ENCODE peak calls at places on chromosomes 13 and 19, in four cellular contexts. One of them, this sample, is unnamed.

GRCh38 chr13:61954092-61954491 is 538.4 kb upstream of the PCDH20 start:
- DNase-seq in breast epithelium: no peak
- DNase-seq in testis: no peak
- DNase-seq in NB4: peak
- DNase-seq in this sample: no peak

GRCh38 chr19:14476663-14477401 is 1.7 kb upstream of the PTGER1 start:
- DNase-seq in breast epithelium: no peak
- DNase-seq in testis: no peak
- DNase-seq in NB4: peak
- DNase-seq in this sample: peak

GRCh38 chr13:24615911-24616472 is 64.2 kb upstream of the ATP12A start:
- DNase-seq in breast epithelium: no peak
- DNase-seq in NB4: no peak
- DNase-seq in testis: no peak
- DNase-seq in this sample: no peak

GRCh38 chr19:15432018-15432494 is 13.3 kb upstream of the AKAP8L start:
- DNase-seq in breast epithelium: no peak
- DNase-seq in NB4: no peak
- DNase-seq in testis: no peak
- DNase-seq in this sample: no peak

GRCh38 chr13:91381371-91381770 is 17.1 kb upstream of the GPC5 start:
- DNase-seq in breast epithelium: no peak
- DNase-seq in testis: peak
- DNase-seq in NB4: peak
- DNase-seq in this sample: no peak

GRCh38 chr13:102556806-102557205 is 40.0 kb upstream of the TPP2 start:
- DNase-seq in breast epithelium: no peak
- DNase-seq in testis: no peak
- DNase-seq in NB4: no peak
- DNase-seq in this sample: no peak

GRCh38 chr13:19587635-19588300 is 26.4 kb upstream of the TPTE2 start:
- DNase-seq in testis: peak
- DNase-seq in breast epithelium: no peak
- DNase-seq in NB4: peak
- DNase-seq in this sample: no peak

GRCh38 chr19:40231057-40231456 is 4.6 kb upstream of the CCNP start:
- DNase-seq in breast epithelium: no peak
- DNase-seq in NB4: no peak
- DNase-seq in testis: no peak
- DNase-seq in this sample: no peak

GRCh38 chr13:102580552-102581169 is 16.1 kb upstream of the TPP2 start:
- DNase-seq in breast epithelium: no peak
- DNase-seq in NB4: peak
- DNase-seq in testis: peak
- DNase-seq in this sample: peak

GRCh38 chr19:5006201-5006600 is 37.3 kb downstream of the KDM4B start:
- DNase-seq in breast epithelium: no peak
- DNase-seq in testis: no peak
- DNase-seq in NB4: peak
- DNase-seq in this sample: no peak

GRCh38 chr13:44629465-44630183 is 53.5 kb upstream of the TSC22D1 start:
- DNase-seq in testis: no peak
- DNase-seq in NB4: no peak
- DNase-seq in breast epithelium: no peak
- DNase-seq in this sample: no peak

GRCh38 chr19:52270266-52270885 is 989 bp downstream of the ZNF766 start:
- DNase-seq in NB4: peak
- DNase-seq in testis: no peak
- DNase-seq in breast epithelium: no peak
- DNase-seq in this sample: no peak

GRCh38 chr19:20038358-20039202 is 725 bp downstream of the ZNF682 start:
- DNase-seq in NB4: peak
- DNase-seq in testis: no peak
- DNase-seq in breast epithelium: no peak
- DNase-seq in this sample: no peak

GRCh38 chr19:45767410-45767880 is 1.6 kb downstream of the SIX5 start:
- DNase-seq in testis: peak
- DNase-seq in NB4: peak
- DNase-seq in breast epithelium: peak
- DNase-seq in this sample: peak

GRCh38 chr13:33331962-33332361 is 46.4 kb upstream of the STARD13 start:
- DNase-seq in breast epithelium: no peak
- DNase-seq in NB4: no peak
- DNase-seq in testis: no peak
- DNase-seq in this sample: no peak

GRCh38 chr19:5624154-5624663 is 1.3 kb downstream of the SAFB start:
- DNase-seq in NB4: peak
- DNase-seq in breast epithelium: peak
- DNase-seq in testis: peak
- DNase-seq in this sample: peak

GRCh38 chr13:80262051-80262695 is 78.8 kb downstream of the SPRY2 start:
- DNase-seq in breast epithelium: no peak
- DNase-seq in testis: no peak
- DNase-seq in NB4: peak
- DNase-seq in this sample: no peak

DNA sequence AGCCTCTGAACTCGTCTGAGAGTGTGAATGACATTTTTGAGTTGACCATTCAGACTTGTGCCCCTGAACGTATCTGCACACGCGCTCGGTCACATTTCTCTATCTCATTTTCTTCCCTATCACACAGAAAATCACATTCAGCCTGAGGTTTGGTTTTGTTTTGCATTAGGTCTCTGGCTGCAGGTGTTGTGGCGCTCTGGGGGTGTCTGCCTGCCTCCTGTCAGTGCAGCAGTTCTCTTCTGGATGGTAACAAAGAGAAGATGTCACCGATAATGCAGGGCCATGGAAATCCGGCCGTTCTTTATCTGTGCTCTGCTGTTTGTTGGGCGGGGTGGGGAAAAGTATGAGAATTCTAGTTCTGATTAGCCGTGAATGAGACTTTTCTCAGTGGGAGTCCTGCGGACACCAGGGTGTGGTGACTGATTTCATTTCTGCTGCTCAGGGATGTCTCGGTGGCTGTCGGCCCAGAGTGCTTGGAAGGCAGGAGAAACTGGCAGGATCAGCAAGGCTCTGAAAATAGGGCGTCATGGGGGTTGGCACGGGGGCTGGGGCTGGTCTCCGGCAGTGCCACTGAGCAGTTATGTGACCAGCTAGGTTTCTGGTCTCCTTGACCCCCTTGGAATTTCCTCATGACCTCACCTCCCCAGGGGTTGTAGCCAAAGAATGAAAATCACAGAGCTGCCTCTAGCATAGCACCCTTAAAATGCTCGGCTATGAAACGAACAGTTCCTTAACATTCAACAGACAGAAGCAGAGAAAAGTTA is 5.1 kb downstream of the RNF113B start:
- DNase-seq in NB4: no peak
- DNase-seq in breast epithelium: no peak
- DNase-seq in testis: peak
- DNase-seq in this sample: peak
- TF ChIP-seq POLR2A in NB4: no peak
- TF ChIP-seq POLR2A in breast epithelium: no peak
- TF ChIP-seq POLR2A in testis: no peak
- TF ChIP-seq POLR2A in this sample: no peak

GRCh38 chr19:41888926-41889325 is 5.9 kb downstream of the ARHGEF1 start:
- DNase-seq in testis: no peak
- DNase-seq in breast epithelium: no peak
- DNase-seq in NB4: no peak
- DNase-seq in this sample: no peak

GRCh38 chr19:41886761-41887710 is 4.1 kb downstream of the ARHGEF1 start:
- DNase-seq in testis: no peak
- DNase-seq in NB4: peak
- DNase-seq in breast epithelium: no peak
- DNase-seq in this sample: no peak

GRCh38 chr19:41889896-41890295 is 6.9 kb downstream of the ARHGEF1 start:
- DNase-seq in testis: no peak
- DNase-seq in breast epithelium: no peak
- DNase-seq in NB4: no peak
- DNase-seq in this sample: no peak

GRCh38 chr19:41883821-41884733 is 1.1 kb downstream of the ARHGEF1 start:
- DNase-seq in testis: peak
- DNase-seq in NB4: peak
- DNase-seq in breast epithelium: peak
- DNase-seq in this sample: peak

GRCh38 chr19:41887711-41888382 is 4.9 kb downstream of the ARHGEF1 start:
- DNase-seq in testis: no peak
- DNase-seq in NB4: peak
- DNase-seq in breast epithelium: no peak
- DNase-seq in this sample: no peak
- TF ChIP-seq CTCF in testis: no peak
- TF ChIP-seq CTCF in NB4: no peak
- TF ChIP-seq CTCF in breast epithelium: no peak
- TF ChIP-seq CTCF in this sample: no peak

DNA sequence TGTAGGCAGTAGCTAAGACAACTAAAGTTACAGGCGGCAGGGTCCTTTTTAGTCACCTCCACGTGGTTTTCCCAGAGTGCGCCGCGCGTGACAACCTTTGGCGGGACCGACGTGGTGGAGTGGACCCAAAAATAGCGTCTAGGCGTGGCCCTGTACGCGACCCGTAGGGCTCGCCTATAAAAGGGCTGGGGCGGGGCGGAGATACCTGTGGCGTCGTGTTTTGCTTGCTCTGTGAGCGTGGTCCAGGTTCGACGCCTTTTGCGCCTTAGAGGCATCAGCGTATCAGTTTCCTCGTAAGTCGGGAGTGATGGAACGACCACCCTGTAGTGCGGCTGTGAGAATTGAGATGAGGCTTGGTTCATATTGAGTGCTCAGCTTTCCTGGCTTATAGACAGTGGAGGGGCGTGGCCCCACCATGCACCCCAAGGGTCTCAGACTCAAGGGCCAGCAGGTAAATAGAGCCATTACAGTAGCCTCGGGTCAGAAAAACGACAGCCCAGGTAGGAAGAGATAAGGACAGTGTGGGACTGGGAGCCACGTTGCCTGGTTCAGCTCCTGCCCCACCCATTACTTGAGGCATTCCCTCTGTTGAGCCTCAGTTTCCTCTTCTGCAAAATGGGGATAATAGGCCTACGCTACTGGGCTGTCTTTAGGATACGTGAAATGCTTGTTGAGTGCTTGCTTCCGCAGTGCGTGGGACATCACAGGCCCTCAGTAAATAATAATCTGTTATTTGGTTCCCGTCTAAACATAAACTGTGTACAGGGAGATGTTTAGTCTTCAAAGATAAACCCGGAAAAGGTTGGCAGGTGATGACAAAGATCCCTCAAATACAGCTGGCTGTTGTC is 690 bp upstream of the TMED1 start:
- DNase-seq in NB4: peak
- DNase-seq in testis: peak
- DNase-seq in breast epithelium: peak
- DNase-seq in this sample: peak
- TF ChIP-seq POLR2A in NB4: no peak
- TF ChIP-seq POLR2A in testis: no peak
- TF ChIP-seq POLR2A in breast epithelium: no peak
- TF ChIP-seq POLR2A in this sample: no peak

DNA sequence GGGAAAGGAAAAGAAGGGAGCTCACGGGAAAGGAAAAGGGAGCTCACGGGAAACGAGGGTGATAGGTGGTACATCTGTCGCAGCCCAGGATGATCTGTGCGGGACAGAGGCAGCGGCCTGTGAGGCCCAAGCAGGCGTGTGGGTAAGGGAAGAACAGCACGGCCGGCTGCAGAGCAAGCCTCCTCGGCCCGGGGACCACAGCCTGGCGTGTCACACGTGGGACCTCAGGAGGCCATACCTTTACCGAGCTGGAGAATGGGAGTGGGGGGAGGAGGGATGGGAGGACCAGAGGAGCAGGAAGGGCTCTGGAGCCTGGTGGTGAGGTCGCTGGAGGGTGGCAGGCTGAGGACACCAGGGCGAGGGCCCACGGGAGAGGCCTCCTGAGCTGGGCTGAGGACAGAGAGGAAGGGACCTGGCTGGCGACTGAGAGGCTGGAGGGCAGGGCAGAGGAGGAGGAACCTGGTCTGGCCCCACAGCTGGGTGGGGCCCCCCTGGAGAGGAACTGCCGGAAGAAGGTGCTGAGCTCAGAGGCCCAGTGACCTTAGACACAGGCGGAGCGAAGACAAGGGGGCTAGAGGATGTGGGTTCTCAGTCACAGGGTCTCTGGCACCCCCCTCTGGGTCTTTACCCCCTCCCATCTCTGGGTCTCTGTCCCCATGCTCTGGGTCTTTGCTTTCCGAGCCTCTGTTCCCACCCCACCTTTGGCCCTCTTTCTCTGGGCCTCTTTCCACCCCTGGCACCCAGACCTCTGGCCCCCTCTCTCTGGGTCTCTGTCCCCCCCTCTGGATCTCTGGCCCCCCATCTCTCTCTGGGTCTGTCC is 2.9 kb upstream of the FTL start:
- DNase-seq in NB4: peak
- DNase-seq in testis: peak
- DNase-seq in breast epithelium: no peak
- DNase-seq in this sample: peak
- TF ChIP-seq CTCF in NB4: no peak
- TF ChIP-seq CTCF in testis: no peak
- TF ChIP-seq CTCF in breast epithelium: no peak
- TF ChIP-seq CTCF in this sample: no peak

GRCh38 chr19:18385359-18385674 is 641 bp upstream of the GDF15 start:
- DNase-seq in breast epithelium: no peak
- DNase-seq in testis: no peak
- DNase-seq in NB4: no peak
- DNase-seq in this sample: no peak

GRCh38 chr19:18384775-18385174 is 1.2 kb upstream of the GDF15 start:
- DNase-seq in NB4: no peak
- DNase-seq in breast epithelium: no peak
- DNase-seq in testis: no peak
- DNase-seq in this sample: no peak

GRCh38 chr19:18387395-18387794 is 1.4 kb downstream of the GDF15 start:
- DNase-seq in NB4: no peak
- DNase-seq in breast epithelium: no peak
- DNase-seq in testis: no peak
- DNase-seq in this sample: no peak

GRCh38 chr19:18386543-18387251 is 739 bp downstream of the GDF15 start:
- DNase-seq in NB4: no peak
- DNase-seq in testis: no peak
- DNase-seq in breast epithelium: no peak
- DNase-seq in this sample: peak

GRCh38 chr19:18385675-18386542 is at the start of gene GDF15:
- DNase-seq in testis: peak
- DNase-seq in NB4: peak
- DNase-seq in breast epithelium: peak
- DNase-seq in this sample: peak
- TF ChIP-seq POLR2A in testis: no peak
- TF ChIP-seq POLR2A in NB4: no peak
- TF ChIP-seq POLR2A in breast epithelium: peak
- TF ChIP-seq POLR2A in this sample: no peak